ENCODE peak calls at places on chromosome 2, in five cellular contexts. X is HepG2, H is transverse colon, K is gastrocnemius medialis, J is testis. R is an unnamed sample.

GRCh38 chr2:157336137-157336721 is 10.6 kb upstream of the ERMN start:
- DNase-seq in X (peak), H (peak), J (peak), K (no peak), R (no peak)

GRCh38 chr2:230346465-230346864 is 19.5 kb downstream of the SP140L start:
- DNase-seq in H (no peak), K (no peak), X (no peak), J (no peak), R (no peak)

GRCh38 chr2:140063356-140063755 is 1283.2 kb upstream of the NXPH2 start:
- DNase-seq in H (no peak), X (no peak), K (no peak), J (no peak), R (no peak)

GRCh38 chr2:179129574-179130238 is 79.8 kb upstream of the CCDC141 start:
- DNase-seq in K (no peak), J (no peak), H (no peak), X (no peak), R (no peak)

GRCh38 chr2:118856978-118857676 is 9.7 kb upstream of the EN1 start:
- DNase-seq in J (no peak), H (no peak), X (no peak), K (no peak), R (no peak)

GRCh38 chr2:165161510-165161909 is 42.3 kb downstream of the SCN3A start:
- DNase-seq in H (no peak), K (no peak), X (no peak), J (no peak), R (no peak)

GRCh38 chr2:60064687-60065361 is 488.6 kb downstream of the BCL11A start:
- DNase-seq in X (no peak), K (no peak), H (no peak), J (no peak), R (no peak)

GRCh38 chr2:41936751-41937463 is 110.9 kb upstream of the PKDCC start:
- DNase-seq in X (no peak), H (no peak), K (no peak), J (no peak), R (no peak)

GRCh38 chr2:46131-46470 is 204 bp downstream of the FAM110C start:
- DNase-seq in K (no peak), J (no peak), H (no peak), X (no peak), R (no peak)

GRCh38 chr2:66489433-66489832 is 54.5 kb downstream of the MEIS1 start:
- DNase-seq in K (no peak), J (no peak), X (no peak), H (no peak), R (no peak)

GRCh38 chr2:74221091-74221490 is 22.7 kb downstream of the MTHFD2 start:
- DNase-seq in H (no peak), X (no peak), K (no peak), J (no peak), R (no peak)

GRCh38 chr2:14866953-14867352 is 234.4 kb downstream of the LRATD1 start:
- DNase-seq in K (no peak), X (no peak), H (no peak), J (no peak), R (no peak)

GRCh38 chr2:128361376-128362131 is 42.9 kb upstream of the HS6ST1 start:
- DNase-seq in H (no peak), K (no peak), X (no peak), J (no peak), R (no peak)

GRCh38 chr2:55063713-55064323 is 13.6 kb upstream of the RTN4 start:
- DNase-seq in X (peak), J (no peak), H (peak), K (no peak), R (no peak)

GRCh38 chr2:45119038-45119437 is 109.8 kb upstream of the SIX2 start:
- DNase-seq in H (no peak), K (no peak), J (no peak), X (peak), R (no peak)

GRCh38 chr2:215729985-215730620 is 283.2 kb downstream of the MREG start:
- DNase-seq in J (no peak), K (no peak), X (no peak), H (no peak), R (no peak)

GRCh38 chr2:236505648-236506047 is 64.0 kb upstream of the ACKR3 start:
- DNase-seq in X (no peak), H (no peak), J (no peak), K (no peak), R (no peak)

GRCh38 chr2:29482341-29482740 is 367.1 kb downstream of the CLIP4 start:
- DNase-seq in J (no peak), H (no peak), K (no peak), X (no peak), R (no peak)

GRCh38 chr2:241010531-241011295 is 12.3 kb downstream of the SNED1 start:
- DNase-seq in J (peak), H (no peak), K (no peak), X (no peak), R (no peak)

GRCh38 chr2:241009191-241009590 is 10.8 kb downstream of the SNED1 start:
- DNase-seq in X (no peak), J (no peak), K (no peak), H (no peak), R (no peak)

GRCh38 chr2:241011296-241011600 is 12.8 kb downstream of the SNED1 start:
- DNase-seq in X (no peak), K (no peak), H (no peak), J (peak), R (no peak)

GRCh38 chr2:241008711-241009121 is 10.3 kb downstream of the SNED1 start:
- DNase-seq in H (no peak), K (no peak), J (no peak), X (no peak), R (no peak)

DNA sequence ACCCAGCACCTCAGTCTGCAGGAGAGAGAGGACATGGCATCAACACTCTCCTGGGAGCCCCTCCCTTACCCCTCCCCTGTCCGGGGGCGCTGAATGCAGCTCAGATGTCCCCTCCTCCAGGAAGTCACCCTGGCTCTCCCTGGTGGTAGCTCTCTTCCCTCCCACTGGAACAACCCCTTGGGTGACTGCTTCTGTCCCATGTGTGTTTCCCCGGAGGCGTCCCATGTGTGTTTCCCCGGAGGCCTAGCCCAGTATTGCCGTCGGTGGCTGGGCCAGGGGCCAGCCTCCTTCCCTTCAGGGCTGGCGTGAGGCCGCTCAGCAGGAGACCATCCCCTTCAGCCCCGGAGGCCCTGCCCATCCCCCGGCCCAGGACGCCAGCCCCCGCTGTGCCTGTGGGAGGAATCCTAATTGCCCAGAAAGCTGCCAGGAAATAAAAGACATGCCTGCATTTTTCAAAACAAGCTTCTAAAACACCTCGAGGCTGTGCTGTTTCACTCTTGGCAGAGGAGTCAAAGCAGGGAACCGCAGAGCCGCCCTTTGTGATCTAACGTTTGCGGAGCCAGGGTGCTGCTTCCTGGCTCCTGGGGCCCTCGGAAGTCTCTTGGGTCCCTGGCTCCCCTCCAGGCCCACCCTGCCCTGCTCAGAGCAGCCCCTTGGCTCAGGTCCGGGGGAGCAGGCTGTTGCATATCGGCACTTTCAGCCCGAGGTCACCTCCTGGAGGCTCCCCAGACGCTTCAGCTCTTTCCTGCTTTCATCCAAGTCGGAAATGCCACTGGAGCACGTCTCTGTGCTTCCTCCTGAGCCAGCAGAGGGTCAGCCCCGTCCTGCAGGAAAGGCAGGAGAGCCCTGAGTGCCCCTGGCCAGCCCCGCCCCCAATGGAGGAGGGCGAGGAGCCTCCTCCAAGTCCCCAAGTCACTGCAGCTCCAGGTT is 11.4 kb downstream of the SNED1 start:
- DNase-seq in X (no peak), K (no peak), J (peak), H (no peak), R (peak)
- H3K4me3 ChIP-seq in X (peak), K (peak), J (no peak), H (no peak), R (peak)

GRCh38 chr2:23380562-23381065 is 4.4 kb upstream of the KLHL29 start:
- DNase-seq in H (no peak), J (no peak), X (no peak), K (no peak), R (no peak)
- TF ChIP-seq POLR2A in H (no peak), J (no peak), X (no peak), K (no peak), R (no peak)

DNA sequence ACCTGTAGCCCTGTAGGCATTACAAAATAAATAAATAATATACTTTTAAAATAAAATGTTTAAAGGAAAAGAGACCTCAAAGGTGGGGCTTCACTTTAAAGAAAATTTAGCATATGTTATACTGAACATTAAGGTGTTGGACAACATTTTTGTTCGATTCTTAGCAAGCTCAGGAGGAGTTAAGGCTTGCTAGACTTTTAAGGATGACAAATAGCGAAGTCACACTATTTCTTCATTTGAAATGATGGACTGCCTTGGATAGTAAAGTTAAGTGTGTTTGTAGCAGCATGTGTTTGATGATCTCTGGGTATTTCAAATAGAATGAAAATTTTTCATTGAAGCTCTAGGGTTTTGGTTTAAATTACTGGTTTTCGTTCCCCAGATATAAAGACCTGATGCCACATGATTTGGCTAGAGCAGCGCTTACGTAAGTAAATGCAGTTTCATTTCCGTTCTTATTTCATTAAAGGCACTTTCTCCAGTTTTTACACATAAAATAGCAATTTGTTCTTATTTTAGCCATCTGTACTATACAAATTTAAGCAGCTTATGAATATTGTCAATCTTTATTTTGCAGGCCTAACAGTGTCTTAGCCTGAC is 24.9 kb downstream of the HADHB start:
- DNase-seq in H (no peak), K (no peak), J (no peak), X (no peak), R (no peak)
- H3K4me3 ChIP-seq in H (no peak), K (no peak), J (no peak), X (no peak), R (no peak)

GRCh38 chr2:43219383-43220228 is 6.8 kb downstream of the ZFP36L2 start:
- DNase-seq in K (peak), X (peak), H (peak), J (peak), R (peak)
- TF ChIP-seq POLR2A in K (peak), X (no peak), H (peak), J (no peak), R (no peak)

R was measured in uterus.